ENCODE peak calls at places on chromosomes 6 and 20, in seven cellular contexts. L is sigmoid colon, G is transverse colon, U is stomach, Y is K562, K is ovary, Z is HepG2. V is an unnamed sample.

GRCh38 chr6:76609160-76609559 is 536.7 kb upstream of the IMPG1 start:
- DNase-seq in Y (no peak), L (no peak), Z (no peak), U (no peak), G (no peak), K (no peak), V (no peak)

GRCh38 chr6:131982740-131983259 is 31.6 kb upstream of the CCN2 start:
- DNase-seq in Y (no peak), K (no peak), Z (no peak), G (no peak), U (no peak), L (no peak), V (no peak)

GRCh38 chr6:55980627-55981211 is 105.3 kb upstream of the BMP5 start:
- DNase-seq in G (no peak), Y (no peak), Z (peak; percentile 42), L (no peak), K (no peak), U (no peak), V (peak; percentile 4)

GRCh38 chr6:143205983-143206382 is 145.3 kb downstream of the AIG1 start:
- DNase-seq in Z (no peak), L (no peak), U (no peak), G (no peak), K (no peak), Y (no peak), V (no peak)

GRCh38 chr6:85240787-85241186 is 209.1 kb upstream of the NT5E start:
- DNase-seq in G (no peak), U (no peak), Y (no peak), K (no peak), L (no peak), Z (no peak), V (no peak)

GRCh38 chr6:140380371-140381218 is 1006.1 kb upstream of the CITED2 start:
- DNase-seq in Y (no peak), U (no peak), G (no peak), Z (peak; percentile 88), L (no peak), K (no peak), V (no peak)

GRCh38 chr6:127786109-127786508 is 114.7 kb downstream of the THEMIS start:
- DNase-seq in Y (no peak), Z (no peak), U (no peak), L (no peak), G (no peak), K (no peak), V (no peak)

GRCh38 chr20:43744121-43744520 is 17.3 kb upstream of the GTSF1L start:
- DNase-seq in G (no peak), U (no peak), L (no peak), Y (no peak), K (no peak), Z (no peak), V (no peak)

GRCh38 chr6:56361812-56362211 is 114.4 kb upstream of the COL21A1 start:
- DNase-seq in Y (no peak), K (no peak), Z (no peak), G (no peak), U (no peak), L (no peak), V (no peak)

GRCh38 chr6:132259070-132259469 is 142.2 kb downstream of the MOXD1 start:
- DNase-seq in L (no peak), Y (no peak), G (no peak), U (no peak), Z (peak; percentile 7), K (no peak), V (peak; percentile 12)

GRCh38 chr20:20259534-20259933 is 108.4 kb upstream of the INSM1 start:
- DNase-seq in Y (no peak), Z (no peak), U (no peak), G (no peak), L (no peak), K (no peak), V (no peak)

GRCh38 chr20:3010985-3011723 is 32.3 kb upstream of the GNRH2 start:
- DNase-seq in U (no peak), Y (no peak), L (no peak), G (no peak), Z (no peak), K (no peak), V (no peak)

GRCh38 chr6:31202259-31203166 is 32.0 kb upstream of the POU5F1 start:
- DNase-seq in K (no peak), Z (no peak), G (no peak), U (no peak), L (no peak), Y (no peak), V (no peak)

GRCh38 chr6:89146748-89147715 is 1.2 kb downstream of the PM20D2 start:
- DNase-seq in Y (no peak), L (no peak), Z (peak; percentile 35), K (no peak), U (no peak), G (no peak), V (peak; percentile 36)

GRCh38 chr20:23358563-23358906 is 3.4 kb upstream of the GZF1 start:
- DNase-seq in Z (no peak), L (no peak), U (no peak), K (no peak), G (no peak), Y (no peak), V (no peak)

GRCh38 chr6:129345890-129346289 is 364.1 kb downstream of the ARHGAP18 start:
- DNase-seq in L (no peak), U (no peak), K (no peak), Y (no peak), G (no peak), Z (no peak), V (no peak)

GRCh38 chr6:49409951-49410542 is 53.0 kb downstream of the MMUT start:
- DNase-seq in Z (peak; percentile 59), U (peak; percentile 74), L (peak; percentile 67), K (peak; percentile 33), G (peak; percentile 74), Y (peak; percentile 64), V (peak; percentile 57)

GRCh38 chr6:79420054-79420453 is 117.2 kb downstream of the LCA5 start:
- DNase-seq in U (no peak), Y (no peak), G (no peak), K (no peak), L (no peak), Z (no peak), V (no peak)

GRCh38 chr20:598133-598881 is 11.8 kb downstream of the TCF15 start:
- DNase-seq in K (no peak), U (no peak), Y (no peak), L (peak; percentile 54), G (no peak), Z (no peak), V (no peak)

GRCh38 chr20:24917797-24918578 is 31.1 kb upstream of the CST7 start:
- DNase-seq in Z (peak; percentile 53), Y (peak; percentile 73), K (peak; percentile 81), G (peak; percentile 68), U (peak; percentile 78), L (no peak), V (peak; percentile 80)

GRCh38 chr20:53937330-53937729 is 133.1 kb downstream of the BCAS1 start:
- DNase-seq in Y (no peak), G (no peak), L (no peak), U (no peak), Z (no peak), K (no peak), V (no peak)

GRCh38 chr20:1735417-1736089 is 78.0 kb upstream of the SIRPG start:
- DNase-seq in U (no peak), L (no peak), Z (no peak), Y (no peak), K (no peak), G (no peak), V (no peak)

GRCh38 chr6:100103936-100104335 is 109.9 kb upstream of the MCHR2 start:
- DNase-seq in K (no peak), U (no peak), Z (no peak), G (no peak), Y (no peak), L (no peak), V (no peak)

GRCh38 chr6:14130431-14131075 is 13.0 kb downstream of the CD83 start:
- DNase-seq in Z (no peak), U (no peak), L (no peak), G (no peak), Y (no peak), K (no peak), V (no peak)

GRCh38 chr6:14129572-14129971 is 12.0 kb downstream of the CD83 start:
- DNase-seq in Y (peak; percentile 64), L (peak; percentile 67), U (peak; percentile 57), Z (peak; percentile 70), G (peak; percentile 60), K (peak; percentile 53), V (peak; percentile 51)

GRCh38 chr6:14125346-14125745 is 7.8 kb downstream of the CD83 start:
- DNase-seq in U (no peak), Y (no peak), G (no peak), L (no peak), K (no peak), Z (no peak), V (no peak)

GRCh38 chr6:14126250-14126649 is 8.7 kb downstream of the CD83 start:
- DNase-seq in U (no peak), K (no peak), Z (no peak), G (no peak), Y (no peak), L (no peak), V (no peak)

GRCh38 chr6:14128017-14128416 is 10.4 kb downstream of the CD83 start:
- DNase-seq in K (no peak), Y (peak; percentile 37), G (no peak), U (no peak), Z (no peak), L (no peak), V (no peak)
- TF ChIP-seq EP300 in K (no peak), Y (no peak), G (no peak), U (no peak), Z (no peak), L (no peak), V (no peak)

DNA sequence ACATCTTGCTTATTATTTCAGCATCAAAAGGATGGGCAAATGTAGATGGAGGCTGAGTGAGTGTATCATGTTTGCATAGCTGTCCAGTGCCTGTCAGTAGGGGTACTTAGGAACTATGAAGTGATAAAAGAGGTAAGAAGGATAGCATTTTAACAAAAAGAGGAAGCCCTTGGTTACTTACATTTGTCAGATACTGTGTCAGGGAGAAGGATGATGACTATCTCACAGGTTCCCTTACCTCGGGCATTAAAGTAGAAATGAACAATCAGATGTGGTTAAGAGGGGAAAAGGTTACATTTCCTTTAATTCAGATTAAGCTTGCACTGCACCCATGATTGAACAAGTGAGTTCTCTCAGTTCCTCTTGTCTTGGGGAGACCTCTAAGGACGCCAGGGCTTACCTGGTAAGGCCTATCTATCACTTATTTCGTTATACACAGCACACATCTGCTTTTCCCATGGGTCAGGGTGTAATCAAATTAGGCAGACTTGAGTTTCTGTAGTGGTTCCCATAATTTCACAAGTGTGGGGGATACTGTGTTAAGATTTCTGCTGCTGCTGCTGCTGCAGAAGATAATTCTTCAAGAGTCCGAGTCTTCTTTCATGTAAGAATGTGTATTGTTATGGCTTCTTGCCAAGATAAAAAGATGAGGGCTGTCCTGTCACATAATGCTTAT is 4.5 kb downstream of the FOXO3 start:
- DNase-seq in K (no peak), G (no peak), Y (no peak), U (no peak), Z (no peak), L (no peak), V (no peak)
- TF ChIP-seq EP300 in K (no peak), G (no peak), Y (no peak), U (no peak), Z (no peak), L (no peak), V (no peak)

GRCh38 chr6:150755042-150755441 is 110.5 kb upstream of the MTHFD1L start:
- DNase-seq in U (no peak), Z (no peak), K (no peak), L (no peak), G (no peak), Y (no peak), V (no peak)
- TF ChIP-seq EP300 in U (no peak), Z (no peak), K (no peak), L (no peak), G (no peak), Y (no peak), V (no peak)

GRCh38 chr6:11710968-11711643 is 67.5 kb downstream of the ADTRP start:
- DNase-seq in U (no peak), Y (no peak), Z (no peak), G (no peak), L (no peak), K (no peak), V (no peak)
- TF ChIP-seq EP300 in U (no peak), Y (no peak), Z (no peak), G (no peak), L (no peak), K (no peak), V (no peak)